ENCODE peak calls at places on chromosomes 11 and 22, in nine cellular contexts. H is fibroblast of the aortic adventitia, S is Calu3, X is AG09319, R is left lung, T is GM06990, U is A549, O is left ventricle myocardium inferior, I is BJ. P is an unnamed sample.

GRCh38 chr22:42022162-42022847 is 23.7 kb downstream of the WBP2NL start:
- DNase-seq in R (no peak), O (no peak), I (no peak), T (no peak), S (peak), H (no peak), X (no peak), U (no peak), P (peak)

GRCh38 chr22:41237707-41238569 is 2.8 kb downstream of the CHADL start:
- DNase-seq in R (peak), U (no peak), I (no peak), O (peak), T (peak), S (peak), X (no peak), H (no peak), P (peak)

GRCh38 chr11:62137881-62138629 is 14.2 kb downstream of the INCENP start:
- DNase-seq in R (no peak), S (no peak), I (no peak), X (no peak), O (no peak), H (no peak), T (no peak), U (no peak), P (no peak)

GRCh38 chr11:11860103-11860979 is 18.6 kb downstream of the USP47 start:
- DNase-seq in I (no peak), H (peak), S (no peak), R (no peak), U (no peak), X (no peak), T (no peak), O (no peak), P (no peak)

GRCh38 chr11:71300187-71300586 is 47.8 kb upstream of the SHANK2 start:
- DNase-seq in U (no peak), X (no peak), S (no peak), I (no peak), R (no peak), T (no peak), O (no peak), H (no peak), P (no peak)

GRCh38 chr22:49689255-49689770 is 138.4 kb downstream of the BRD1 start:
- DNase-seq in X (no peak), T (no peak), R (no peak), I (no peak), O (no peak), S (no peak), U (no peak), H (no peak), P (no peak)

GRCh38 chr11:7281083-7281482 is 29.4 kb downstream of the SYT9 start:
- DNase-seq in R (no peak), O (no peak), U (no peak), S (no peak), I (no peak), X (no peak), H (no peak), T (no peak), P (no peak)

GRCh38 chr11:128716661-128717210 is 22.9 kb downstream of the FLI1 start:
- DNase-seq in R (no peak), H (peak), I (no peak), S (no peak), U (no peak), X (no peak), O (no peak), T (peak), P (peak)

GRCh38 chr11:2267871-2268825 is 2.2 kb downstream of the ASCL2 start:
- DNase-seq in I (no peak), H (no peak), O (no peak), U (no peak), R (peak), T (no peak), S (no peak), X (no peak), P (no peak)

GRCh38 chr11:99952816-99953215 is 734.3 kb upstream of the ARHGAP42 start:
- DNase-seq in T (no peak), R (no peak), H (no peak), I (no peak), X (no peak), S (no peak), U (no peak), O (no peak), P (no peak)

GRCh38 chr11:133823211-133823610 is 22.1 kb downstream of the SPATA19 start:
- DNase-seq in O (no peak), R (no peak), I (no peak), H (no peak), S (no peak), X (no peak), U (no peak), T (no peak), P (no peak)

GRCh38 chr11:128879817-128880216 is 11.3 kb upstream of the KCNJ5 start:
- DNase-seq in U (no peak), O (no peak), T (no peak), R (no peak), X (no peak), H (no peak), I (no peak), S (no peak), P (no peak)

GRCh38 chr11:2974272-2974671 is 17.9 kb downstream of the NAP1L4 start:
- DNase-seq in R (no peak), X (no peak), O (no peak), S (no peak), T (no peak), I (no peak), U (no peak), H (no peak), P (no peak)

GRCh38 chr11:126134461-126135155 is 71.9 kb upstream of the CDON start:
- DNase-seq in S (no peak), I (no peak), O (no peak), X (no peak), H (no peak), U (no peak), R (no peak), T (no peak), P (no peak)

GRCh38 chr11:70799386-70799785 is 401.1 kb downstream of the CTTN start:
- DNase-seq in T (no peak), I (no peak), X (no peak), R (no peak), H (peak), S (no peak), U (no peak), O (no peak), P (no peak)

GRCh38 chr22:30884211-30885000 is 84.2 kb downstream of the MORC2 start:
- DNase-seq in R (peak), O (no peak), I (no peak), U (no peak), H (no peak), X (no peak), S (no peak), T (no peak), P (no peak)

GRCh38 chr11:68889948-68890446 is 13.6 kb downstream of the MRPL21 start:
- DNase-seq in I (peak), H (peak), R (peak), O (peak), X (peak), T (no peak), S (peak), U (peak), P (no peak)

GRCh38 chr22:43860126-43860525 is 2.2 kb downstream of the SULT4A1 start:
- DNase-seq in I (no peak), O (no peak), X (no peak), S (no peak), U (no peak), T (no peak), H (no peak), R (no peak), P (no peak)

GRCh38 chr11:28251263-28251662 is 143.1 kb downstream of the METTL15 start:
- DNase-seq in U (no peak), O (no peak), T (no peak), S (no peak), I (no peak), H (no peak), X (no peak), R (no peak), P (no peak)

GRCh38 chr11:60942970-60943565 is 8.9 kb downstream of the SLC15A3 start:
- DNase-seq in O (no peak), S (peak), H (no peak), I (no peak), X (no peak), U (no peak), R (no peak), T (no peak), P (no peak)

DNA sequence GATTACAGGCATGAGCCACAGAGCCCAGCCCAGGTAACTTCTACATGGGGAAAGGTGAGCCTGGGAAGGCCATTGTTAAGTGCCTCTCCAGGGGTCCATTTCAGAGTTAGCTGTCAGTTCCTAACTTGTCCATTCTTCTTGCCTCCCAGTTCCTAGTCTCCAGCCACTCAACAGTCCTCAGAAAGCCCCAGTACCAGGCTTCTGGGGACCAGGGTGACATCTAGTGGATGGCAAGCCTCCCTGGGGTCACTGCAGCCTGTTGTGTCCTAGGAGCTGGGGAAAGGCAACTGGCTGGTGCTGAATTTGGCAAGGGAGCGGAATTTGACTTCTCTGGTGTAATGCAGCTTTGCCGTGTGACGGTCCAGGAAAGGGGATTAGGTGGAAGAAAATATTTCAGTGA is 2.1 kb downstream of the LGALS12 start:
- DNase-seq in R (no peak), I (no peak), O (peak), U (peak), S (peak), T (no peak), H (no peak), X (no peak), P (peak)
- TF ChIP-seq CTCF in R (peak), I (peak), O (peak), U (peak), S (peak), T (peak), H (no peak), X (peak), P (peak)

GRCh38 chr22:22702159-22702873 is 57.9 kb downstream of the GGTLC2 start:
- DNase-seq in S (peak), I (no peak), H (no peak), O (no peak), X (no peak), R (no peak), U (no peak), T (no peak), P (no peak)
- TF ChIP-seq CTCF in S (peak), I (peak), H (peak), O (no peak), X (no peak), R (no peak), U (peak), T (peak), P (peak)

GRCh38 chr11:114496915-114497314 is 57.6 kb downstream of the REXO2 start:
- DNase-seq in R (no peak), S (no peak), O (no peak), U (no peak), H (no peak), T (no peak), I (no peak), X (no peak), P (no peak)
- TF ChIP-seq CTCF in R (no peak), S (no peak), O (no peak), U (no peak), H (no peak), T (no peak), I (no peak), X (no peak), P (no peak)

GRCh38 chr22:24327827-24328226 is 57.2 kb downstream of the SPECC1L start:
- DNase-seq in H (no peak), S (no peak), T (no peak), R (no peak), X (no peak), U (no peak), O (no peak), I (no peak), P (peak)
- TF ChIP-seq CTCF in H (no peak), S (no peak), T (no peak), R (no peak), X (no peak), U (no peak), O (no peak), I (no peak), P (no peak)

GRCh38 chr11:94543695-94544581 is at the start of gene FUT4:
- DNase-seq in X (peak), R (peak), T (peak), H (peak), U (peak), O (peak), S (peak), I (peak), P (peak)
- TF ChIP-seq CTCF in X (no peak), R (no peak), T (peak), H (no peak), U (no peak), O (peak), S (no peak), I (no peak), P (no peak)

GRCh38 chr11:113494021-113494420 is 18.8 kb upstream of the DRD2 start:
- DNase-seq in U (no peak), X (no peak), H (no peak), O (no peak), S (no peak), R (no peak), T (no peak), I (no peak), P (no peak)
- TF ChIP-seq CTCF in U (no peak), X (no peak), H (peak), O (no peak), S (no peak), R (no peak), T (no peak), I (no peak), P (no peak)